ENCODE peak calls at places on chromosomes 2 and 18, in seven cellular contexts. L, K, G, N, A, F and I are unnamed samples.

GRCh38 chr2:11541693-11542274 is 7.9 kb downstream of the GREB1 start:
- DNase-seq in G (no peak), N (no peak), K (no peak), A (no peak), F (no peak), L (no peak), I (no peak)

GRCh38 chr2:202084265-202084664 is 11.2 kb downstream of the KIAA2012 start:
- DNase-seq in A (peak; percentile 29), N (no peak), L (no peak), K (peak; percentile 63), G (peak; percentile 76), F (no peak), I (no peak)

GRCh38 chr2:26904839-26905238 is 56.9 kb downstream of the DPYSL5 start:
- DNase-seq in L (no peak), N (no peak), F (no peak), G (no peak), A (no peak), K (no peak), I (no peak)

GRCh38 chr18:59141294-59142068 is 1.8 kb downstream of the SEC11C start:
- DNase-seq in N (no peak), G (peak; percentile 31), F (peak; percentile 41), L (no peak), K (no peak), A (no peak), I (no peak)

GRCh38 chr2:95525294-95526035 is 40.9 kb upstream of the TRIM43B start:
- DNase-seq in L (no peak), N (peak; percentile 44), K (peak; percentile 63), G (peak; percentile 66), F (peak; percentile 51), A (no peak), I (peak; percentile 41)

GRCh38 chr2:24315669-24316068 is 44.7 kb downstream of the ITSN2 start:
- DNase-seq in A (no peak), F (no peak), K (peak; percentile 23), G (no peak), L (no peak), N (no peak), I (no peak)

GRCh38 chr2:216596986-216597509 is 36.2 kb upstream of the IGFBP2 start:
- DNase-seq in L (peak; percentile 10), N (no peak), G (no peak), F (no peak), A (no peak), K (peak; percentile 60), I (no peak)

GRCh38 chr2:102033028-102033749 is 41.4 kb downstream of the IL1R2 start:
- DNase-seq in G (no peak), L (no peak), F (peak; percentile 26), K (peak; percentile 63), A (peak; percentile 44), N (peak; percentile 33), I (peak; percentile 74)

GRCh38 chr2:174362949-174363348 is 28.2 kb downstream of the SP9 start:
- DNase-seq in N (no peak), A (no peak), L (no peak), K (no peak), F (no peak), G (no peak), I (no peak)

GRCh38 chr2:198102841-198103240 is 298.4 kb downstream of the PLCL1 start:
- DNase-seq in K (no peak), L (no peak), A (no peak), F (no peak), N (no peak), G (no peak), I (no peak)

GRCh38 chr2:178884440-178884839 is 77.2 kb upstream of the TTN start:
- DNase-seq in N (no peak), A (no peak), G (no peak), L (no peak), F (no peak), K (no peak), I (no peak)

GRCh38 chr2:238729261-238729935 is 118.5 kb upstream of the TWIST2 start:
- DNase-seq in L (no peak), F (no peak), A (no peak), N (no peak), K (peak; percentile 13), G (no peak), I (no peak)

GRCh38 chr2:173417801-173418200 is 63.1 kb downstream of the CDCA7 start:
- DNase-seq in F (no peak), N (no peak), L (no peak), A (no peak), G (no peak), K (no peak), I (no peak)

GRCh38 chr2:70511986-70512729 is 41.5 kb downstream of the TGFA start:
- DNase-seq in F (no peak), K (no peak), N (no peak), L (no peak), A (no peak), G (no peak), I (no peak)

GRCh38 chr18:68733693-68734092 is 18.8 kb upstream of the TMX3 start:
- DNase-seq in L (no peak), K (no peak), N (no peak), F (no peak), G (peak; percentile 64), A (no peak), I (no peak)

GRCh38 chr18:11955299-11956029 is 25.8 kb upstream of the IMPA2 start:
- DNase-seq in F (peak; percentile 65), A (peak; percentile 77), K (peak; percentile 18), G (peak; percentile 94), L (peak; percentile 20), N (peak; percentile 36), I (no peak)

GRCh38 chr2:205902041-205902898 is 183.7 kb downstream of the INO80D start:
- DNase-seq in F (no peak), L (no peak), K (peak; percentile 79), G (no peak), A (no peak), N (no peak), I (no peak)

GRCh38 chr2:199602896-199603482 is 145.2 kb upstream of the SATB2 start:
- DNase-seq in F (peak; percentile 12), K (peak; percentile 48), L (no peak), G (peak; percentile 79), A (no peak), N (no peak), I (no peak)

GRCh38 chr18:75581336-75582121 is 154.0 kb upstream of the SMIM21 start:
- DNase-seq in K (no peak), A (no peak), G (no peak), N (no peak), F (no peak), L (no peak), I (no peak)

GRCh38 chr2:155546715-155547555 is 785.6 kb downstream of the NR4A2 start:
- DNase-seq in F (no peak), K (peak; percentile 46), L (no peak), A (no peak), N (no peak), G (no peak), I (peak; percentile 7)

GRCh38 chr18:78798402-78799175 is 181.0 kb upstream of the SALL3 start:
- DNase-seq in L (no peak), F (no peak), G (no peak), N (no peak), K (no peak), A (no peak), I (no peak)